ENCODE peak calls at places on chromosomes 7 and 10, in nine cellular contexts. Q is pancreas; N is activated T-helper 17 cell treated with anti-CD3 and anti-CD28 coated beads, Interleukin-2, amount 50 U/mL, for 72 hours; H is left ventricle myocardium superior; B is HCT116; L is naive thymus-derived CD4-positive, alpha-beta T cell; P is Right ventricle myocardium superior; V is T-cell; D is activated T-cell treated with anti-CD3 and anti-CD28 coated beads, Interleukin-2, amount 50 U/mL, for 4 hours. K is an unnamed sample.

GRCh38 chr7:1964556-1964912 is 268.2 kb downstream of the MAD1L1 start:
- ATAC-seq in B (no peak), Q (no peak), V (no peak), N (no peak), P (no peak), L (no peak), H (no peak), D (no peak), K (no peak)

GRCh38 chr7:102426268-102427031 is 6.9 kb upstream of the ORAI2 start:
- ATAC-seq in N (peak), L (peak), V (peak), P (peak), B (no peak), H (peak), D (peak), Q (peak), K (peak)

GRCh38 chr10:123073187-123073586 is 62.6 kb upstream of the HMX3 start:
- ATAC-seq in V (no peak), H (no peak), B (peak), P (no peak), L (no peak), D (no peak), Q (no peak), N (no peak), K (no peak)

GRCh38 chr10:110821508-110821907 is 50.2 kb upstream of the PDCD4 start:
- ATAC-seq in Q (no peak), H (peak), V (no peak), L (no peak), N (no peak), B (no peak), P (peak), D (no peak), K (no peak)

GRCh38 chr7:360454-361100 is 70.6 kb downstream of the FOXL3 start:
- ATAC-seq in H (no peak), D (peak), Q (no peak), V (peak), B (no peak), P (no peak), L (peak), N (peak), K (no peak)

GRCh38 chr10:112446855-112447691 is at the start of the genes VTI1A and ZDHHC6:
- ATAC-seq in B (peak), N (peak), P (peak), D (peak), V (peak), Q (peak), H (peak), L (peak), K (peak)

GRCh38 chr7:127667751-127668530 is 15.9 kb downstream of the SND1 start:
- ATAC-seq in V (no peak), D (peak), L (peak), H (peak), P (peak), N (peak), B (no peak), Q (peak), K (no peak)

GRCh38 chr10:85927952-85928677 is 438.5 kb downstream of the GRID1 start:
- ATAC-seq in Q (no peak), N (no peak), B (no peak), V (no peak), H (peak), D (no peak), L (no peak), P (peak), K (no peak)

GRCh38 chr7:55245271-55245723 is 119.8 kb upstream of the LANCL2 start:
- ATAC-seq in N (no peak), V (no peak), D (no peak), L (no peak), H (no peak), Q (peak), B (peak), P (no peak), K (no peak)

GRCh38 chr7:46932656-46933424 is 649.1 kb downstream of the TNS3 start:
- ATAC-seq in V (no peak), N (no peak), H (peak), L (no peak), B (no peak), D (no peak), Q (peak), P (peak), K (no peak)

GRCh38 chr10:114022292-114022691 is 21.4 kb upstream of the ADRB1 start:
- ATAC-seq in B (no peak), V (no peak), Q (peak), N (no peak), H (peak), P (peak), D (no peak), L (no peak), K (no peak)

GRCh38 chr10:30294506-30295280 is 54.4 kb downstream of the MTPAP start:
- ATAC-seq in L (no peak), B (no peak), V (no peak), H (no peak), Q (no peak), P (no peak), D (no peak), N (no peak), K (no peak)

GRCh38 chr10:34644245-34644644 is 170.9 kb downstream of the PARD3 start:
- ATAC-seq in B (no peak), V (no peak), L (no peak), D (no peak), Q (no peak), H (peak), N (no peak), P (no peak), K (no peak)

GRCh38 chr7:30548762-30549344 is 44.2 kb upstream of the GGCT start:
- ATAC-seq in Q (peak), P (peak), B (peak), V (no peak), N (peak), L (peak), D (no peak), H (peak), K (no peak)

GRCh38 chr7:142811154-142811737 is 40.5 kb downstream of the PRSS2 start:
- ATAC-seq in Q (peak), H (peak), P (peak), N (no peak), V (no peak), L (peak), B (peak), D (no peak), K (no peak)

GRCh38 chr10:17217661-17218306 is 10.3 kb upstream of the VIM start:
- ATAC-seq in V (no peak), L (no peak), P (no peak), D (peak), N (peak), Q (no peak), H (no peak), B (no peak), K (no peak)

GRCh38 chr7:30184804-30185487 is 50.2 kb downstream of the MTURN start:
- ATAC-seq in H (peak), P (peak), B (no peak), V (no peak), Q (peak), D (no peak), L (peak), N (no peak), K (peak)

GRCh38 chr10:94430705-94431104 is 28.4 kb downstream of the TBC1D12 start:
- ATAC-seq in N (no peak), V (no peak), Q (no peak), P (peak), L (no peak), B (no peak), D (no peak), H (peak), K (no peak)

GRCh38 chr7:97351488-97351887 is 234.0 kb downstream of the SDHAF3 start:
- ATAC-seq in V (no peak), B (no peak), P (no peak), N (no peak), H (no peak), L (no peak), Q (no peak), D (no peak), K (no peak)

GRCh38 chr7:4694653-4695335 is 12.7 kb downstream of the FOXK1 start:
- ATAC-seq in H (peak), L (no peak), D (no peak), N (no peak), P (peak), Q (peak), B (no peak), V (no peak), K (no peak)

GRCh38 chr7:127803626-127804025 is 151.6 kb downstream of the SND1 start:
- ATAC-seq in D (no peak), L (no peak), V (no peak), P (no peak), H (no peak), N (peak), B (no peak), Q (no peak), K (no peak)